ENCODE peak calls at places on chromosome 6, in six cellular contexts. U, S, K, E, D and P are unnamed samples. For H3K4me1, the result is how much of the 10 kb centered on the place peaks cover.

GRCh38 chr6:159134701-159135364 is 34.4 kb upstream of the FNDC1 start:
- DNase-seq in U (peak), S (peak), K (no peak), E (peak), D (peak), P (peak)

GRCh38 chr6:166456360-166457156 is 73.8 kb upstream of the MPC1 start:
- DNase-seq in U (peak), S (no peak), K (no peak), E (peak), D (no peak), P (no peak)

GRCh38 chr6:37517411-37517812 is 17.7 kb upstream of the CCDC167 start:
- DNase-seq in U (peak), S (no peak), K (no peak), E (no peak), D (no peak), P (no peak)

GRCh38 chr6:34543421-34543820 is 12.7 kb downstream of the SPDEF start:
- DNase-seq in U (peak), S (no peak), K (no peak), E (peak), D (no peak), P (no peak)

GRCh38 chr6:149895702-149896310 is 2.1 kb downstream of the RAET1E start:
- DNase-seq in U (peak), S (no peak), K (no peak), E (peak), D (no peak), P (peak)

GRCh38 chr6:144151010-144151727 is 852 bp downstream of the STX11 start:
- DNase-seq in U (peak), S (peak), K (no peak), E (no peak), D (no peak), P (no peak)

GRCh38 chr6:11585426-11586016 is 48.0 kb downstream of the TMEM170B start:
- DNase-seq in U (peak), S (peak), K (no peak), E (peak), D (peak), P (no peak)

GRCh38 chr6:90701146-90701781 is 114.4 kb upstream of the MAP3K7 start:
- DNase-seq in U (no peak), S (peak), K (no peak), E (no peak), D (no peak), P (no peak)

GRCh38 chr6:164062872-164063271 is 648.4 kb downstream of the QKI start:
- DNase-seq in U (no peak), S (no peak), K (no peak), E (no peak), D (no peak), P (no peak)

GRCh38 chr6:119052292-119052889 is 26.1 kb downstream of the FAM184A start:
- DNase-seq in U (no peak), S (no peak), K (no peak), E (no peak), D (no peak), P (no peak)

GRCh38 chr6:117521785-117522502 is 39.5 kb downstream of the DCBLD1 start:
- DNase-seq in U (no peak), S (no peak), K (no peak), E (no peak), D (no peak), P (no peak)

GRCh38 chr6:53492860-53493634 is 51.9 kb downstream of the GCLC start:
- DNase-seq in U (peak), S (peak), K (no peak), E (peak), D (peak), P (no peak)

GRCh38 chr6:12013368-12013617 is 1.2 kb downstream of the HIVEP1 start:
- DNase-seq in U (no peak), S (peak), K (no peak), E (no peak), D (no peak), P (no peak)

GRCh38 chr6:153511896-153512496 is 380.9 kb upstream of the RGS17 start:
- DNase-seq in U (peak), S (peak), K (no peak), E (peak), D (peak), P (no peak)

GRCh38 chr6:121465101-121465500 is 29.7 kb downstream of the GJA1 start:
- DNase-seq in U (no peak), S (no peak), K (no peak), E (no peak), D (no peak), P (no peak)

GRCh38 chr6:142485256-142485655 is 183.4 kb downstream of the ADGRG6 start:
- DNase-seq in U (peak), S (no peak), K (no peak), E (peak), D (no peak), P (no peak)

GRCh38 chr6:117840541-117840983 is 66.5 kb upstream of the SLC35F1 start:
- DNase-seq in U (peak), S (peak), K (no peak), E (peak), D (peak), P (no peak)

GRCh38 chr6:36068603-36069002 is 41.0 kb downstream of the MAPK14 start:
- DNase-seq in U (no peak), S (no peak), K (no peak), E (no peak), D (no peak), P (no peak)
- H3K4me1 ChIP-seq in U (under half), S (under half), K (under half), E (under half), D (half or more), P (under half)

DNA sequence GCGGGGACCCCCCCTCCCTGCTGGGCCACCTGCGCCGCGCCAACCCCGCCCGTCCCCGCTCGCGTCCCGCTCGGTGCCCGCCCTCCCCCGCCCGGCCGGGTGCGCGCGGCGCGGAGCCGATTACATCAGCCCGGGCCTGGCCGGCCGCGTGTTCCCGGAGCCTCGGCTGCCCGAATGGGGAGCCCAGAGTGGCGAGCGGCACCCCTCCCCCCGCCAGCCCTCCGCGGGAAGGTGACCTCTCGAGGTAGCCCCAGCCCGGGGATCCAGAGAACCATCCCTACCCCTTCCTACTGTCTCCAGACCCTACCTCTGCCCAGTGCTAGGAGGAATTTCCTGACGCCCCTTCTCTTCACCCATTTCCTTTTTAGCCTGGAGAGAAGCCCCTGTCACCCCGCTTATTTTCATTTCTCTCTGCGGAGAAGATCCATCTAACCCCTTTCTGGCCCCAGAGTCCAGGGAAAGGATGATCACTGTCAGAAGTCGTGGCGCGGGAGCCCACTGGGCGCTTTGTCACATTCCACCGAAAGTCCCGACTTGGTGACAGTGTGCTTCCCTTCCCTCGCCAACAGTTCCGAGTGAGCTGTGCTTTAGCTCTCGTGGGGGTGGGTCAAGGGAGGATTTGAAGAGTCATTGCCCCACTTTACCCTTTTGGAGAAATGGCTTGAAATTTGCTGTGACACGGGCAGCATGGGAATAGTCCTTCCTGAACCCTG is 2.0 kb downstream of the VEGFA start:
- DNase-seq in U (peak), S (peak), K (peak), E (peak), D (peak), P (peak)
- H3K4me1 ChIP-seq in U (under half), S (under half), K (under half), E (under half), D (half or more), P (under half)

GRCh38 chr6:13523826-13524622 is 36.6 kb upstream of the GFOD1 start:
- DNase-seq in U (no peak), S (peak), K (no peak), E (no peak), D (no peak), P (no peak)
- H3K4me1 ChIP-seq in U (under half), S (under half), K (under half), E (under half), D (under half), P (under half)

GRCh38 chr6:45445364-45445748 is 67.6 kb upstream of the SUPT3H start:
- DNase-seq in U (no peak), S (no peak), K (no peak), E (peak), D (no peak), P (no peak)
- H3K4me1 ChIP-seq in U (under half), S (under half), K (under half), E (under half), D (under half), P (under half)

DNA sequence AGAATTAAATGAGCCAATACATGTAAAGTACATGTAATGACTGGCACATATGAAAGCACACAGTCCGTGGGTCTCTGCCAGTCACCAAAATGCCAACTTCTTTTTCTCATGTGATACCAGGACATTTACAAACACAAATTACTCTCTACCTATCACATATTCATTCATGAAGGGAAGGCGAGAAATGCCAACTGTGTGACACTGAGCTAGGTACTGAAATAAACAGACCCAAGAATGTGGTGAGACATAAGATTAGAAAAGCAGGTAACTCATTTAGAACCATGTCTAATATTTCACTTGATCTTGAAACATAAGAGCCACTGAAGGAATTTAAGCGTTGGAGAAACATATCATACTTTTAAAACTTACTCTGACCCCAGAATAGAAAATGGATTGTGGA is 41.4 kb downstream of the HBS1L start:
- DNase-seq in U (no peak), S (no peak), K (no peak), E (no peak), D (no peak), P (no peak)
- H3K4me1 ChIP-seq in U (under half), S (under half), K (under half), E (under half), D (under half), P (under half)

GRCh38 chr6:139164001-139164400 is 29.1 kb downstream of the HECA start:
- DNase-seq in U (no peak), S (peak), K (no peak), E (no peak), D (no peak), P (no peak)
- H3K4me1 ChIP-seq in U (under half), S (under half), K (under half), E (under half), D (under half), P (under half)

DNA sequence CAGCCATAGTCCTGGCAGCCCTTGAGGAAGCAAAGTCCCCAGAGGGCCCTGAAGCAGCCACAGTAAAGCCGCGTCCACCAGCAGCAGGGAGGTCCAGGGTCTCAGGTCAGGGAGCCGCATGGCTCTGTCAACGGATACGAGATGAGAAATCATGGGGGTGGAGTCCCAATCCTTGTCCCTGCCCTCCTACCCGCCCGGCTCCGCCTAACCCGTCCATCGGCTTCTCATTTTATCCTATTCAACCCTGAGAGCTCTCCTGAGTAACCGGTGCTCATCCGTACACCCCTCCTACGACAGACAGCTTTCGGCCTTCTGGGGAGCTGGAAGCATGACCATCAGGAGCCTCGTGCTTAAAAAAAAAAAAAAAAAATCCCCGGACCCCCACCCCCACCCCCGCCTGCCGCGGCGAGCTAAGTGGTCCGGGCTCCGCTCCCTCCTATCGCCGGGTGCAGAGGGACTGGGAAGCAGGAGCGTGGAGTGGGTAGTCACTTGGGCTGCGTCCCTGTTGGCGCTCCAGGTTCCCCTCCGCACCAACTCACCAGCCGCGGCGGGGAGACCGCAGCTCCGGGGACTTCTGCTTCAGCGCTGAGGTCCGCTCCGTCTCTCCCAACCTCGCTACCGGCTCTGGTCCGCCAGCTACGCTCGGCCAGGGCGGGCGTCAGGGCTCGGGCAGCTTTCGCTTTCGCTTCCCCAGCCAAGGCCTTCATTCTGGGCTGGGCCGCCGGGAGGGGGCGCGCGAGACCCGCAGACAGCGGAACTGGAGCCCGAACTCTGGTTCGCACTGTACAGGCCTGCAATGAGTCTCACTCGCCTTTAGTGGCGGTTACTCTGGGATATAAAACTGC is at the start of gene TAP2:
- DNase-seq in U (peak), S (peak), K (peak), E (peak), D (peak), P (peak)
- H3K4me1 ChIP-seq in U (under half), S (under half), K (under half), E (under half), D (under half), P (under half)

DNA sequence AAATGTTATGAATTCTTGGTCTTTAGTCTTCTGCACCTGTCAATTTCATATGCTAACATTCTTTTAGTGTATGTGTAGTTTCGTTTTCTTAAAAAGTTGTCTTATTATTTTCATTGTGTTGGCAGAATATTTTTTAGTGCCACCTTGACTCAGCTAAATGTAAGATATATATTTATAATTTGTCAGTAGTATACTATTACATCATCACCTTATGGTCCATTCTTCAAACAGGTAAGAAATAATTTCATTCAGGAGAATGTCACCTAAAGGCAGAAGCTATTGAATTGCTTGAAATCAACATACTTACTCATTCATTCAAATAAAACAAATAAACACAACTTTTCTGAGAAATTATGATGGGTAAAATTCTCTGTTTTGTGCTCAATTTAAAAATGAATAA is 3.5 kb upstream of the STXBP5 start:
- DNase-seq in U (no peak), S (no peak), K (no peak), E (no peak), D (no peak), P (no peak)
- H3K4me1 ChIP-seq in U (under half), S (under half), K (under half), E (under half), D (under half), P (under half)